ENCODE peak calls at places on chromosomes 1 and 21, in eight cellular contexts. One of them, this sample, is unnamed.

GRCh38 chr21:45104560-45104959 is 30.2 kb downstream of the ADARB1 start:
- DNase-seq in stimulated activated naive CD8-positive, alpha-beta T cell treated with anti-CD3 and anti-CD28 coated beads, Interleukin-15, Interleukin-2, amounts not matched to agents 100 U/mL and 50 U/mL, for 24 hours: peak
- DNase-seq in sigmoid colon: no peak
- DNase-seq in iPS-NIHi11: no peak
- DNase-seq in BJ: no peak
- DNase-seq in glutamatergic neuron: no peak
- DNase-seq in Caco-2: no peak
- DNase-seq in neural crest cell: no peak
- DNase-seq in this sample: no peak

GRCh38 chr1:158564608-158565007 is 5.8 kb downstream of the OR6P1 start:
- DNase-seq in stimulated activated naive CD8-positive, alpha-beta T cell treated with anti-CD3 and anti-CD28 coated beads, Interleukin-15, Interleukin-2, amounts not matched to agents 100 U/mL and 50 U/mL, for 24 hours: no peak
- DNase-seq in sigmoid colon: no peak
- DNase-seq in iPS-NIHi11: no peak
- DNase-seq in BJ: no peak
- DNase-seq in glutamatergic neuron: no peak
- DNase-seq in Caco-2: no peak
- DNase-seq in neural crest cell: no peak
- DNase-seq in this sample: no peak

GRCh38 chr21:41664881-41665765 is 101.7 kb downstream of the RIPK4 start:
- DNase-seq in stimulated activated naive CD8-positive, alpha-beta T cell treated with anti-CD3 and anti-CD28 coated beads, Interleukin-15, Interleukin-2, amounts not matched to agents 100 U/mL and 50 U/mL, for 24 hours: no peak
- DNase-seq in sigmoid colon: no peak
- DNase-seq in iPS-NIHi11: no peak
- DNase-seq in BJ: peak
- DNase-seq in glutamatergic neuron: no peak
- DNase-seq in Caco-2: no peak
- DNase-seq in neural crest cell: no peak
- DNase-seq in this sample: no peak

GRCh38 chr1:198238121-198238520 is 81.3 kb downstream of the NEK7 start:
- DNase-seq in stimulated activated naive CD8-positive, alpha-beta T cell treated with anti-CD3 and anti-CD28 coated beads, Interleukin-15, Interleukin-2, amounts not matched to agents 100 U/mL and 50 U/mL, for 24 hours: no peak
- DNase-seq in sigmoid colon: no peak
- DNase-seq in iPS-NIHi11: no peak
- DNase-seq in BJ: no peak
- DNase-seq in glutamatergic neuron: no peak
- DNase-seq in Caco-2: no peak
- DNase-seq in neural crest cell: no peak
- DNase-seq in this sample: no peak

GRCh38 chr21:29056005-29056404 is 17.4 kb downstream of the CCT8 start:
- DNase-seq in stimulated activated naive CD8-positive, alpha-beta T cell treated with anti-CD3 and anti-CD28 coated beads, Interleukin-15, Interleukin-2, amounts not matched to agents 100 U/mL and 50 U/mL, for 24 hours: no peak
- DNase-seq in sigmoid colon: no peak
- DNase-seq in iPS-NIHi11: no peak
- DNase-seq in BJ: no peak
- DNase-seq in glutamatergic neuron: no peak
- DNase-seq in Caco-2: no peak
- DNase-seq in neural crest cell: no peak
- DNase-seq in this sample: no peak

GRCh38 chr1:224736619-224737352 is 120.7 kb downstream of the CNIH3 start:
- DNase-seq in stimulated activated naive CD8-positive, alpha-beta T cell treated with anti-CD3 and anti-CD28 coated beads, Interleukin-15, Interleukin-2, amounts not matched to agents 100 U/mL and 50 U/mL, for 24 hours: no peak
- DNase-seq in sigmoid colon: peak
- DNase-seq in iPS-NIHi11: peak
- DNase-seq in BJ: no peak
- DNase-seq in glutamatergic neuron: no peak
- DNase-seq in Caco-2: no peak
- DNase-seq in neural crest cell: no peak
- DNase-seq in this sample: peak

GRCh38 chr1:21397813-21398188 is 42.1 kb upstream of the NBPF3 start:
- DNase-seq in stimulated activated naive CD8-positive, alpha-beta T cell treated with anti-CD3 and anti-CD28 coated beads, Interleukin-15, Interleukin-2, amounts not matched to agents 100 U/mL and 50 U/mL, for 24 hours: peak
- DNase-seq in sigmoid colon: no peak
- DNase-seq in iPS-NIHi11: peak
- DNase-seq in BJ: no peak
- DNase-seq in glutamatergic neuron: no peak
- DNase-seq in Caco-2: no peak
- DNase-seq in neural crest cell: peak
- DNase-seq in this sample: no peak

GRCh38 chr1:191993549-191993948 is 164.7 kb upstream of the RGS18 start:
- DNase-seq in stimulated activated naive CD8-positive, alpha-beta T cell treated with anti-CD3 and anti-CD28 coated beads, Interleukin-15, Interleukin-2, amounts not matched to agents 100 U/mL and 50 U/mL, for 24 hours: no peak
- DNase-seq in sigmoid colon: no peak
- DNase-seq in iPS-NIHi11: peak
- DNase-seq in BJ: no peak
- DNase-seq in glutamatergic neuron: no peak
- DNase-seq in Caco-2: no peak
- DNase-seq in neural crest cell: no peak
- DNase-seq in this sample: peak

GRCh38 chr1:1906185-1907097 is 8.6 kb upstream of the CALML6 start:
- DNase-seq in stimulated activated naive CD8-positive, alpha-beta T cell treated with anti-CD3 and anti-CD28 coated beads, Interleukin-15, Interleukin-2, amounts not matched to agents 100 U/mL and 50 U/mL, for 24 hours: peak
- DNase-seq in sigmoid colon: peak
- DNase-seq in iPS-NIHi11: peak
- DNase-seq in BJ: no peak
- DNase-seq in glutamatergic neuron: peak
- DNase-seq in Caco-2: peak
- DNase-seq in neural crest cell: peak
- DNase-seq in this sample: peak

GRCh38 chr1:208127791-208128408 is 116.3 kb downstream of the PLXNA2 start:
- DNase-seq in stimulated activated naive CD8-positive, alpha-beta T cell treated with anti-CD3 and anti-CD28 coated beads, Interleukin-15, Interleukin-2, amounts not matched to agents 100 U/mL and 50 U/mL, for 24 hours: no peak
- DNase-seq in sigmoid colon: peak
- DNase-seq in iPS-NIHi11: peak
- DNase-seq in BJ: no peak
- DNase-seq in glutamatergic neuron: no peak
- DNase-seq in Caco-2: no peak
- DNase-seq in neural crest cell: no peak
- DNase-seq in this sample: no peak

GRCh38 chr1:93958351-93959101 is 49.3 kb upstream of the GCLM start:
- DNase-seq in stimulated activated naive CD8-positive, alpha-beta T cell treated with anti-CD3 and anti-CD28 coated beads, Interleukin-15, Interleukin-2, amounts not matched to agents 100 U/mL and 50 U/mL, for 24 hours: no peak
- DNase-seq in sigmoid colon: no peak
- DNase-seq in iPS-NIHi11: no peak
- DNase-seq in BJ: no peak
- DNase-seq in glutamatergic neuron: no peak
- DNase-seq in Caco-2: no peak
- DNase-seq in neural crest cell: no peak
- DNase-seq in this sample: no peak

GRCh38 chr1:154546264-154547043 is 12.0 kb downstream of the UBE2Q1 start:
- DNase-seq in stimulated activated naive CD8-positive, alpha-beta T cell treated with anti-CD3 and anti-CD28 coated beads, Interleukin-15, Interleukin-2, amounts not matched to agents 100 U/mL and 50 U/mL, for 24 hours: peak
- DNase-seq in sigmoid colon: peak
- DNase-seq in iPS-NIHi11: peak
- DNase-seq in BJ: no peak
- DNase-seq in glutamatergic neuron: peak
- DNase-seq in Caco-2: peak
- DNase-seq in neural crest cell: peak
- DNase-seq in this sample: peak

GRCh38 chr1:6600410-6601048 is 2.1 kb downstream of the KLHL21 start:
- DNase-seq in stimulated activated naive CD8-positive, alpha-beta T cell treated with anti-CD3 and anti-CD28 coated beads, Interleukin-15, Interleukin-2, amounts not matched to agents 100 U/mL and 50 U/mL, for 24 hours: no peak
- DNase-seq in sigmoid colon: no peak
- DNase-seq in iPS-NIHi11: no peak
- DNase-seq in BJ: no peak
- DNase-seq in glutamatergic neuron: no peak
- DNase-seq in Caco-2: no peak
- DNase-seq in neural crest cell: no peak
- DNase-seq in this sample: no peak

GRCh38 chr1:186620951-186621350 is 59.3 kb downstream of the PTGS2 start:
- DNase-seq in stimulated activated naive CD8-positive, alpha-beta T cell treated with anti-CD3 and anti-CD28 coated beads, Interleukin-15, Interleukin-2, amounts not matched to agents 100 U/mL and 50 U/mL, for 24 hours: no peak
- DNase-seq in sigmoid colon: no peak
- DNase-seq in iPS-NIHi11: no peak
- DNase-seq in BJ: peak
- DNase-seq in glutamatergic neuron: no peak
- DNase-seq in Caco-2: no peak
- DNase-seq in neural crest cell: no peak
- DNase-seq in this sample: no peak